ENCODE peak calls at places on chromosomes 3 and 15, in four cellular contexts. A is uterus; B is CD4-positive, alpha-beta memory T cell; G is right cardiac atrium. M is an unnamed sample.

GRCh38 chr15:75456710-75457109 is 5.2 kb upstream of the SIN3A start:
- DNase-seq in A (no peak), B (no peak), G (no peak), M (no peak)

GRCh38 chr15:25971053-25971452 is 107.9 kb upstream of the ATP10A start:
- DNase-seq in A (no peak), B (no peak), G (no peak), M (no peak)

GRCh38 chr3:171346011-171346410 is 114.2 kb downstream of the TNIK start:
- DNase-seq in A (no peak), B (no peak), G (no peak), M (no peak)

GRCh38 chr3:23004971-23005370 is 198.2 kb upstream of the UBE2E2 start:
- DNase-seq in A (no peak), B (no peak), G (no peak), M (no peak)

GRCh38 chr15:56886878-56887781 is 31.3 kb upstream of the TCF12 start:
- DNase-seq in A (peak; percentile 92), B (peak; percentile 83), G (peak; percentile 98), M (peak; percentile 96)

GRCh38 chr3:74789111-74789510 is 174.7 kb upstream of the CNTN3 start:
- DNase-seq in A (no peak), B (no peak), G (no peak), M (peak; percentile 31)

GRCh38 chr15:78768531-78769408 is 42.5 kb downstream of the ADAMTS7 start:
- DNase-seq in A (no peak), B (no peak), G (peak; percentile 46), M (peak; percentile 61)

GRCh38 chr15:64305261-64305660 is 50.7 kb downstream of the CSNK1G1 start:
- DNase-seq in A (no peak), B (no peak), G (no peak), M (no peak)

GRCh38 chr3:37475435-37475834 is 301.1 kb upstream of the LRRFIP2 start:
- DNase-seq in A (no peak), B (no peak), G (no peak), M (no peak)

GRCh38 chr3:177561769-177562360 is 364.6 kb upstream of the TBL1XR1 start:
- DNase-seq in A (no peak), B (no peak), G (no peak), M (no peak)

DNA sequence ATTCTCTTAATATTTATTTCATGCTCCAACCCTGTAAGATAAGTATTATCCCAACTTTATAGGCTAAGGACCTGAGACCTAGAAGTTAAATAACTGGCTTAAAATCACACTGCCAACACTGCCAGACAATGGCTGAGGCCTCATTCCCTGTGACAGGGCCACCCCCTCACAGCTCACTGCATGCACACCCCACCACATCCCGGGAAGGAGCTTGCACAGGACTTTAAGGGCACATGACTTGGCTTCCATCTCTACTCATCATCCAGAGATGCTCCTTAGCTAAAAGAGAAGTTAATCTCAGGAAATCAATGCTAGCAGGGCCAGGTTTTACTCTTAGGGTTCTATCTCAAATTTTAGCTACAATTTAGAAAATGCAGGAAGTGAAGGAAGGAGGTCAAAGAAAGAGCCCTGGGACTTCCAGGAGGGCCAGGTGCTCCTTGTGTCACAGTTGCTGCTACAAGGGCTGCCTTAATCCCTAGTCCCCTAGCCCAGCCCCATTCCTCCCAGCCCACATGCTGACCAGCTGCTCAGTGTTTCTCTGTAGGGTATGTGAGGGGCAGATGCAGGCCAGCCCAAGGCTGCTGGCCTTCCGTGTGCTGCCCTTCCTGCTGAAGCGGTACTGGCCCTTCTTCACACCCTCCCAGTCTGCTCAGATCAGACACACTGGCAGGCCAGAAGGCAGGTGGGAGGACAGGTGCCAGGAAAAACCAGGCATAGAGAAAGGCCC is 53.5 kb downstream of the WWTR1 start:
- DNase-seq in A (no peak), B (no peak), G (no peak), M (no peak)
- H3K4me3 ChIP-seq in A (no peak overlapping the region), B (no peak overlapping the region), G (no peak overlapping the region), M (no peak overlapping the region)

GRCh38 chr15:95912280-95912625 is 418.2 kb upstream of the NR2F2 start:
- DNase-seq in A (no peak), B (no peak), G (no peak), M (no peak)
- H3K27me3 ChIP-seq in A (no peaks in the 10 kb centered on the region), B (no peaks in the 10 kb centered on the region), G (no peaks in the 10 kb centered on the region), M (no peaks in the 10 kb centered on the region)

DNA sequence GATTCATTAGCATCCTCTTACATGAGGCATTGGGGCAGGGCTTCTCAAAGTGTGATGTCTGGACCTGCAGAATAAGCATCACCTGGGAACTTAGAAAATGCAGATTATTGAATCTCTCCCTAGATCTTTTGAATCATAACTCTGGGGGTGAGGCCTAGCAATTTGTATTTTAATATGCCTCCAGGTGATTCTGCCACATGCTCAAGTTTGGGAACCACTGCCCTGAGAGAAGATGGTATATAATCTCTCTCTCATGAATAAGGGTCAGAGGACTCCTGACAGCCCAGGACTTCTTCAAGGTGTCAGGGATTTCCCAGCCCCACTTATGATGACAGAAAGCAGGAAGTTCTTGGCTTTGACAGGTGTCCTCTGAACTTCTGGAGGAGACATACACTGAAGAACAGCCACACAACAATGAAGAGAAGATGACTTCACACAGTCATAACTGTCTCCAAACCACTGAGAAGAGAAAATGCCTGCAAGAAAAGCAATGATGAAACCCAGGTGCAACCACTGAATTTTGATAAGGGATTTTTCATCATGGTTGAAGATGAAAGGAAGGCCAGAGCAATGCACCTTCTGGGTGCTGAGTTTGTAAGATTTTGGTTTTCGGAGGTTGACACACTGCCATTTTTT is 211.9 kb upstream of the MRPL3 start:
- DNase-seq in A (no peak), B (no peak), G (no peak), M (no peak)
- H3K4me3 ChIP-seq in A (no peak overlapping the region), B (no peak overlapping the region), G (no peak overlapping the region), M (no peak overlapping the region)

DNA sequence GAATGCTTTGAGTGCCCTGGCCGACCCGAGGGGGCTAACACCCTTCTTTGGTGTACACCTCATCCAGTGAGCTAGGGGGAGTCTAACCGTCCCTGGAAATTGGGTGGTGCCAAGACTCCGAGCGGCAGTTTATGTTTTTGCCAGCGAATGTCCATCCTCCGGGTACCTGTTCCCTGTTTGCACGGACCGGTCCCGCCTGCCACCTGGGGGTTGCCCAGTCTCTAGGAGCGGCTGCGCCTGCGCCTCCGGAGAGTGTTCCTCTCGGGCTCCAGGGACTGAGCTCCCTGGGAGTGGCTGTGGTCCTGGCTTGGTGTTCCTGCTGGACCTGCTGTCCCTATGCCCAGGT is 913 bp upstream of the WNT7A start:
- DNase-seq in A (no peak), B (no peak), G (no peak), M (no peak)
- H3K27me3 ChIP-seq in A (peaks cover 19% of the 10 kb centered on the region), B (no peaks in the 10 kb centered on the region), G (no peaks in the 10 kb centered on the region), M (no peaks in the 10 kb centered on the region)

DNA sequence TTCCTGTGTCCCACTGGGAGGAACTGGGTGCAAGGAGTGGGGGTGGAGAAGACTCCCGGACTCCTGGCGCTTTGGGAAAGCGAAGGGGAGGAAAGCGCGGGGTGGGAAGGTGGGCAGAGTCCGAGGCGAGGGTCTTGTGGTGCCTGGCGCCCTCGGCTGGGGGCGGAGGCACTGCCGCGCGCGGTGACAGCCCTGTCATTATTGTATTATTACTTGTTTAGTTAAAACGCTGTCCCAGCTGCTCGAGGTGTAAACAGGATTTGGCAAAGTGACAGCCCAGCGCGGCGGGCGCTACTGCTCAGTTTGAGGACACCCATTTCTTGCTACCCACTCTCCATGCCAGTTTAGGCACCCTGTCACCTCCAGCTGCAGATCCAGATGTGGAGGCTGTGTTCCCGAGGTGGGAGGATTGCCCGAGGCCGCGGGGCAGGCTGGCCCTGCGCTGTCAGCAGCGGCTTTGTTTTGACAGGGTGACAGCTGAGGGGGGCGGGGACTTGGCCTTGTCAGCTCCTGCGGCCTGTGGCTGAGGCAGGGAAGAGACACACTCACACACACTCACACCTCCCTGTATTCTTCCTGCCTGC is 1.0 kb downstream of the KAT2B start:
- DNase-seq in A (peak; percentile 76), B (peak; percentile 74), G (peak; percentile 96), M (peak; percentile 69)
- H3K4me3 ChIP-seq in A (peak overlapping the region; percentile 94), B (peak overlapping the region; percentile 99), G (peak overlapping the region; percentile 96), M (peak overlapping the region; percentile 52)

GRCh38 chr3:160227389-160227788 is 2.2 kb downstream of the C3orf80 start:
- DNase-seq in A (no peak), B (no peak), G (no peak), M (no peak)

GRCh38 chr3:160226740-160227048 is 1.5 kb downstream of the C3orf80 start:
- DNase-seq in A (no peak), B (no peak), G (no peak), M (no peak)

GRCh38 chr3:160225181-160226025 is at the start of gene C3orf80:
- DNase-seq in A (no peak), B (peak; percentile 38), G (peak; percentile 80), M (peak; percentile 52)

GRCh38 chr3:160224811-160225180 is 426 bp upstream of the C3orf80 start:
- DNase-seq in A (no peak), B (no peak), G (no peak), M (no peak)

DNA sequence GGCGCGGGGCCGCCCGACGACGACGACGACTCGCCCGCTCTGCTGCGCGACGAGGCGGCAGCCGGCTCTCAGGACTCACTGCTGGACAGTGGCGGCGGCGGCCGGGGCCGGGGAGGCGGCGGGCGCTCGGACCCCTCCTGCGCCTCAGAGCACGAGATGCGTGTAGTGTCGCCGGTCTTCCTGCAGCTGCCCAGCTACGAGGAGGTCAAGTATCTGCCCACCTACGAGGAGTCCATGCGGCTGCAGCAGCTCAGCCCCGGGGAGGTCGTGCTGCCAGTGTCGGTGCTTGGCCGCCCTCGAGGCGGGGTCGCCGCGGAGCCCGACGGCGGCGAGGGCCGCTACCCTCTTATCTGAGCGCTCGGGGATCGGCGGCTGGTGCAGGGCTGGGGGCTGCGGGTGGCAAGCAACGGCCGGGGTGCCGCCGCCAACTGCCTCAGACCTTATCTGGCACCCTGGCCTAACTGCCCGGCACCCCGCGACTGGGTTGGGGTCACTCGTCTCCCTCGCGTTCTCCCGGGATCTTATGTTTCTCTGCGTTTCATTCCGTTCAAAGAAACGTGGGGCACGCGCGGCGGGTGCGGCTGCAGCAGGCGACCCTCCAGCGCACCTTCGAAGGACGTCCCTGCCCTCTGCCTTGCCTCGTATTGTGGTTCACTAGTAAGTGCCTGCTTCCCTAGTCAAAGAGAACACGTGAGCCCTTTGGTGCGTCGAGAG is 961 bp downstream of the C3orf80 start:
- DNase-seq in A (no peak), B (peak; percentile 10), G (peak; percentile 62), M (no peak)
- H3K27me3 ChIP-seq in A (peaks cover 16% of the 10 kb centered on the region), B (peaks cover 23% of the 10 kb centered on the region), G (no peaks in the 10 kb centered on the region), M (peaks cover 68% of the 10 kb centered on the region)

M was measured in RWPE2.